ENCODE peak calls at places on chromosomes 5 and 9, in ten cellular contexts. A is lower lobe of right lung; M is fibroblast of lung; W is SJSA1; L is MM.1S; C is lung; F is tibial nerve; R is GM12878; V is heart right ventricle; G is naive thymus-derived CD4-positive, alpha-beta T cell. T is an unnamed sample.
A peak's percentile ranks its signal among the peaks of the same experiment; 100 is the strongest.

GRCh38 chr5:68000805-68001204 is 214.8 kb upstream of the PIK3R1 start:
- DNase-seq in A (no peak), M (no peak), W (no peak), L (no peak), C (no peak), F (no peak), R (no peak), V (no peak), G (no peak), T (no peak)

GRCh38 chr5:148145916-148146315 is 22.4 kb upstream of the SPINK14 start:
- DNase-seq in A (no peak), M (peak; percentile 44), W (no peak), L (no peak), C (peak; percentile 62), F (no peak), R (no peak), V (no peak), G (no peak), T (no peak)

GRCh38 chr5:17336054-17336453 is 118.6 kb downstream of the BASP1 start:
- DNase-seq in A (no peak), M (no peak), W (no peak), L (no peak), C (no peak), F (no peak), R (no peak), V (no peak), G (no peak), T (no peak)

GRCh38 chr9:88462191-88462590 is 72.8 kb upstream of the NXNL2 start:
- DNase-seq in A (no peak), M (peak; percentile 90), W (no peak), L (no peak), C (no peak), F (no peak), R (no peak), V (no peak), G (no peak), T (no peak)

GRCh38 chr9:121601234-121601633 is 50.2 kb upstream of the DAB2IP start:
- DNase-seq in A (no peak), M (no peak), W (no peak), L (no peak), C (no peak), F (no peak), R (no peak), V (no peak), G (no peak), T (no peak)

GRCh38 chr9:121634329-121634784 is 17.1 kb upstream of the DAB2IP start:
- DNase-seq in A (no peak), M (no peak), W (no peak), L (no peak), C (no peak), F (no peak), R (no peak), V (no peak), G (no peak), T (no peak)

GRCh38 chr9:22102347-22103053 is 93.4 kb upstream of the CDKN2B start:
- DNase-seq in A (no peak), M (no peak), W (no peak), L (peak; percentile 55), C (no peak), F (no peak), R (no peak), V (no peak), G (no peak), T (no peak)

GRCh38 chr5:117475925-117476324 is 901.3 kb upstream of the SEMA6A start:
- DNase-seq in A (no peak), M (no peak), W (no peak), L (no peak), C (no peak), F (no peak), R (no peak), V (no peak), G (no peak), T (no peak)

GRCh38 chr5:143721960-143722359 is 90.0 kb upstream of the HMHB1 start:
- DNase-seq in A (no peak), M (no peak), W (no peak), L (no peak), C (no peak), F (no peak), R (no peak), V (no peak), G (no peak), T (no peak)

GRCh38 chr5:145540375-145540774 is 294.8 kb downstream of the PRELID2 start:
- DNase-seq in A (no peak), M (no peak), W (no peak), L (no peak), C (no peak), F (no peak), R (no peak), V (no peak), G (no peak), T (no peak)

GRCh38 chr5:34474573-34475021 is 181.5 kb upstream of the RAI14 start:
- DNase-seq in A (no peak), M (peak; percentile 42), W (no peak), L (peak; percentile 52), C (no peak), F (no peak), R (no peak), V (no peak), G (peak; percentile 10), T (no peak)

GRCh38 chr5:88390007-88390385 is 121.4 kb upstream of the TMEM161B start:
- DNase-seq in A (no peak), M (no peak), W (no peak), L (no peak), C (no peak), F (no peak), R (no peak), V (no peak), G (no peak), T (no peak)

GRCh38 chr5:157279605-157280239 is 13.8 kb downstream of the CYFIP2 start:
- DNase-seq in A (no peak), M (no peak), W (no peak), L (no peak), C (peak; percentile 22), F (no peak), R (no peak), V (no peak), G (no peak), T (no peak)
- H3K4me1 ChIP-seq in A (peaks cover 8% of the 10 kb centered on the region), M (no peaks in the 10 kb centered on the region), W (no peaks in the 10 kb centered on the region), L (peaks cover 30% of the 10 kb centered on the region), C (peaks cover 11% of the 10 kb centered on the region), F (no peaks in the 10 kb centered on the region), R (peaks cover 21% of the 10 kb centered on the region), V (peaks cover 15% of the 10 kb centered on the region), G (peaks cover 72% of the 10 kb centered on the region), T (no peaks in the 10 kb centered on the region)

DNA sequence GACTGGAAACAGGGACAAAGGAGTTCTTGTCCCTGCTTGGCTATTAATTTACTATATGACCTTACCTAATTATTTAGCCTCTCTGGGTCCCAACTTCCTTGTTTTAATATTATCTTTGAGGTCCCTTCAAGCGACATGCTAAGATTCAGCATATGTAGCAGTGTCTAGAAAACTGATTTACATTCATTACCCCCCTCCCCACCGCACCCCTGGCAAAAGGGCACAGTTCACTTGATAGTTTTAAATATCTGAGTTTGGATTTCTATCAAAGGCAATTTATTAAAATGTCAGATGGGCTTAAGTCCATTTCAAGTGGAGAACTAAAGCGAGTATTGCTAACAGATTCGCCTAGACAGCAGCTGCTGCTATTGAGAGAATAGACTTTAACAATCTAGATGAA is 3.9 kb downstream of the CEMIP2 start:
- DNase-seq in A (no peak), M (no peak), W (no peak), L (no peak), C (no peak), F (no peak), R (no peak), V (no peak), G (no peak), T (no peak)
- H3K4me1 ChIP-seq in A (peaks cover 66% of the 10 kb centered on the region), M (peaks cover 21% of the 10 kb centered on the region), W (peaks cover 48% of the 10 kb centered on the region), L (no peaks in the 10 kb centered on the region), C (peaks cover 10% of the 10 kb centered on the region), F (peaks cover 52% of the 10 kb centered on the region), R (peaks cover 9% of the 10 kb centered on the region), V (peaks cover 17% of the 10 kb centered on the region), G (peaks cover 55% of the 10 kb centered on the region), T (no peaks in the 10 kb centered on the region)

GRCh38 chr9:4465910-4466309 is 24.4 kb upstream of the SLC1A1 start:
- DNase-seq in A (no peak), M (no peak), W (no peak), L (peak; percentile 13), C (no peak), F (no peak), R (peak; percentile 28), V (no peak), G (no peak), T (no peak)
- H3K4me1 ChIP-seq in A (no peaks in the 10 kb centered on the region), M (no peaks in the 10 kb centered on the region), W (no peaks in the 10 kb centered on the region), L (no peaks in the 10 kb centered on the region), C (no peaks in the 10 kb centered on the region), F (no peaks in the 10 kb centered on the region), R (peaks cover 21% of the 10 kb centered on the region), V (no peaks in the 10 kb centered on the region), G (no peaks in the 10 kb centered on the region), T (no peaks in the 10 kb centered on the region)

GRCh38 chr5:132500244-132500930 is 9.8 kb upstream of the IRF1 start:
- DNase-seq in A (no peak), M (no peak), W (no peak), L (peak; percentile 48), C (peak; percentile 27), F (no peak), R (no peak), V (no peak), G (no peak), T (no peak)
- H3K4me1 ChIP-seq in A (peaks cover 52% of the 10 kb centered on the region), M (peaks cover 38% of the 10 kb centered on the region), W (peaks cover 54% of the 10 kb centered on the region), L (peaks cover 52% of the 10 kb centered on the region), C (no peaks in the 10 kb centered on the region), F (peaks cover 54% of the 10 kb centered on the region), R (peaks cover 29% of the 10 kb centered on the region), V (peaks cover 50% of the 10 kb centered on the region), G (peaks cover 24% of the 10 kb centered on the region), T (peaks cover 52% of the 10 kb centered on the region)

DNA sequence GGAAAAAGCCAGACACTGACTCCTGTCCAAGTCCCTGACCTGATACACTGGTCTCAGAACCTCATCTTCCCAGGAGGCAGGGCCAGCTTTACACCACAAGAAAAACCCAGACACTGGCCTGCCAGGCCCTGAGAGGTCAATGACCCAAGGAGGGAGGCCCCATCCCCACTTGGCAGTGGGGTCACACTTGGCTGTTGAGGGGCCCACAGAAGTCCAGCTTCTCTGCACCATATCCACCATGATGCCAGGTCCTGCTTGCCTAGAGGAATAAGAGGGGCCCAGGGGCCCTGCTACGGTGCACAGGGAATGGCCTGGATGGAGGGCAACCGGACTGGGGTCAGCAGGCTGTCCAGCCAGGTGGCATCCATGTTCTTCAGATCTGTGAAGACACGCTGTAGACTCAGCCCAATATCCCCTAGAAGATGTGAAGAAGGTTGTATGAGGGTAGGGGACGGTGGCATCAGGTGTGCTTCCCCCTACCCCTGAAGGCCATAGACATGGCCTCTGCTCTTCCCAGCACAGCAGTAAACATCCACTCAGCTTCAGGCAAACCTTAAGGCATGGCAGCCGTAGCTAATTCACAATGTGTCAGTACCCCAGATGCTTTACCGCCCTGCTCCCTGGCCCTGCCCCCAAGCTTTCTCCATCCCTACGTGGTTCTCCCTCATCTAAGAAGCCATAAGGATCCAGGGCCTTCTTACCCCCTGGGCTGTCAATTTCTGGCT is 6.8 kb downstream of the IRF1 start:
- DNase-seq in A (no peak), M (no peak), W (no peak), L (no peak), C (no peak), F (no peak), R (no peak), V (no peak), G (no peak), T (no peak)
- H3K4me1 ChIP-seq in A (peaks cover 80% of the 10 kb centered on the region), M (peaks cover 4% of the 10 kb centered on the region), W (peaks cover 8% of the 10 kb centered on the region), L (peaks cover 79% of the 10 kb centered on the region), C (peaks cover 4% of the 10 kb centered on the region), F (peaks cover 41% of the 10 kb centered on the region), R (peaks cover 47% of the 10 kb centered on the region), V (peaks cover 41% of the 10 kb centered on the region), G (peaks cover 31% of the 10 kb centered on the region), T (peaks cover 22% of the 10 kb centered on the region)

T was measured in right lobe of liver.